ENCODE peak calls at places on chromosomes 12 and 14, in eight cellular contexts. H is tibial nerve, T is transverse colon, F is SK-N-SH, C is HepG2, Z is suprapubic skin, W is ovary, O is upper lobe of left lung. D is an unnamed sample.

GRCh38 chr14:92470215-92470614 is 43.4 kb upstream of the RIN3 start:
- DNase-seq in H (no peak), T (no peak), F (no peak), C (no peak), Z (no peak), W (no peak), O (no peak), D (no peak)

GRCh38 chr12:55743131-55743921 is 404 bp downstream of the GDF11 start:
- DNase-seq in H (no peak), T (peak; percentile 65), F (peak; percentile 91), C (no peak), Z (peak; percentile 80), W (peak; percentile 82), O (peak; percentile 66), D (peak; percentile 60)

GRCh38 chr12:96901175-96901574 is 5.9 kb upstream of the NEDD1 start:
- DNase-seq in H (no peak), T (no peak), F (no peak), C (no peak), Z (no peak), W (no peak), O (no peak), D (no peak)

GRCh38 chr12:8065991-8066594 is at the start of gene C3AR1:
- DNase-seq in H (peak; percentile 44), T (peak; percentile 44), F (no peak), C (no peak), Z (no peak), W (no peak), O (no peak), D (no peak)

GRCh38 chr14:68535404-68536024 is 257.4 kb downstream of the ZFP36L1 start:
- DNase-seq in H (no peak), T (no peak), F (no peak), C (no peak), Z (no peak), W (no peak), O (no peak), D (no peak)

GRCh38 chr12:94851396-94852025 is 152.0 kb downstream of the NDUFA12 start:
- DNase-seq in H (no peak), T (no peak), F (no peak), C (no peak), Z (no peak), W (no peak), O (no peak), D (no peak)

GRCh38 chr14:60250318-60251035 is 1.5 kb downstream of the PPM1A start:
- DNase-seq in H (no peak), T (peak; percentile 26), F (peak; percentile 36), C (peak; percentile 49), Z (no peak), W (no peak), O (peak; percentile 36), D (no peak)

GRCh38 chr12:12315838-12316237 is 34.2 kb downstream of the MANSC1 start:
- DNase-seq in H (no peak), T (no peak), F (no peak), C (no peak), Z (no peak), W (no peak), O (no peak), D (peak; percentile 44)

GRCh38 chr12:402127-402456 is 648 bp downstream of the CCDC77 start:
- DNase-seq in H (no peak), T (no peak), F (peak; percentile 32), C (peak; percentile 42), Z (no peak), W (no peak), O (no peak), D (no peak)

GRCh38 chr12:126389215-126389841 is 1324.1 kb downstream of the AACS start:
- DNase-seq in H (no peak), T (peak; percentile 8), F (no peak), C (no peak), Z (no peak), W (no peak), O (no peak), D (no peak)

GRCh38 chr14:50823763-50824636 is 7.0 kb downstream of the NIN start:
- DNase-seq in H (no peak), T (no peak), F (no peak), C (no peak), Z (no peak), W (no peak), O (no peak), D (peak; percentile 64)

GRCh38 chr12:1875608-1876007 is 42.8 kb downstream of the CACNA2D4 start:
- DNase-seq in H (no peak), T (no peak), F (no peak), C (no peak), Z (no peak), W (no peak), O (no peak), D (no peak)

GRCh38 chr14:66401447-66402095 is 84.6 kb upstream of the CCDC196 start:
- DNase-seq in H (no peak), T (no peak), F (peak; percentile 8), C (peak; percentile 3), Z (no peak), W (no peak), O (no peak), D (no peak)

GRCh38 chr14:104827173-104828055 is 26.5 kb downstream of the ZBTB42 start:
- DNase-seq in H (no peak), T (peak; percentile 62), F (peak; percentile 85), C (peak; percentile 76), Z (no peak), W (no peak), O (peak; percentile 55), D (peak; percentile 43)

GRCh38 chr14:21990116-21990515 is 316.5 kb upstream of the OR4E1 start:
- DNase-seq in H (no peak), T (no peak), F (peak; percentile 2), C (no peak), Z (no peak), W (no peak), O (no peak), D (no peak)

GRCh38 chr14:67269338-67270060 is 28.3 kb downstream of the PALS1 start:
- DNase-seq in H (no peak), T (no peak), F (peak; percentile 4), C (no peak), Z (no peak), W (no peak), O (no peak), D (no peak)

GRCh38 chr14:58849609-58850008 is 211.8 kb downstream of the DACT1 start:
- DNase-seq in H (no peak), T (no peak), F (no peak), C (no peak), Z (no peak), W (no peak), O (no peak), D (no peak)

GRCh38 chr12:95412826-95413311 is 61.1 kb upstream of the METAP2 start:
- DNase-seq in H (no peak), T (no peak), F (no peak), C (no peak), Z (no peak), W (no peak), O (no peak), D (no peak)

GRCh38 chr12:5797661-5798060 is 147.4 kb downstream of the ANO2 start:
- DNase-seq in H (no peak), T (no peak), F (no peak), C (no peak), Z (no peak), W (no peak), O (no peak), D (no peak)

GRCh38 chr14:56794088-56794556 is 16.2 kb downstream of the OTX2 start:
- DNase-seq in H (no peak), T (no peak), F (no peak), C (no peak), Z (no peak), W (no peak), O (no peak), D (no peak)
- H3K27me3 ChIP-seq in H (peaks cover 74% of the 10 kb centered on the region), T (peaks cover 87% of the 10 kb centered on the region), F (peaks cover 51% of the 10 kb centered on the region), C (peaks cover 37% of the 10 kb centered on the region), Z (peaks cover 76% of the 10 kb centered on the region), W (no peaks in the 10 kb centered on the region), O (peaks cover 48% of the 10 kb centered on the region), D (peaks cover 90% of the 10 kb centered on the region)

GRCh38 chr12:117236456-117237001 is 46.3 kb upstream of the FBXO21 start:
- DNase-seq in H (peak; percentile 87), T (peak; percentile 78), F (peak; percentile 70), C (peak; percentile 39), Z (peak; percentile 79), W (peak; percentile 34), O (peak; percentile 67), D (peak; percentile 85)

GRCh38 chr12:117243488-117243887 is 53.2 kb upstream of the FBXO21 start:
- DNase-seq in H (no peak), T (no peak), F (no peak), C (no peak), Z (no peak), W (no peak), O (no peak), D (no peak)

GRCh38 chr12:117240356-117240755 is 50.1 kb upstream of the FBXO21 start:
- DNase-seq in H (no peak), T (no peak), F (no peak), C (no peak), Z (no peak), W (no peak), O (no peak), D (no peak)

DNA sequence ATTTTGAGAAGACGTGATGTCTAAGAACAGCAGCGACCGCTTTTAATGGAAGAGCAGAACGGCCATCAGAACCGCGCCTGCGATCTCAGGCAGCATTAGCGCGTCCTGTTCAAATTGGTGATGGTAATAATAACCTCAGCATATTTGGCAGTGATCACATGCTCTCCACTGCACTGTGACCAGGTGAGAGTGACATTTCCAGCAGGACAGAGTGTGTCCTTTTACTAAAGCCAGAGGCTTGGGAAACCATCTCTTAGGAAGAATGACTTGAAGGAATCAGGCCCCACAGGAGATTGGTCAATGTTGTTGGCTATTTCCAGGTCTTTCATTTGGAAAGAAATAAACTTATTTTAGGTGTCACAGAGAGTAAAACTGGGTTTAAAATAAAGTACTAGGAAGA is 51.4 kb upstream of the FBXO21 start:
- DNase-seq in H (no peak), T (no peak), F (no peak), C (no peak), Z (no peak), W (no peak), O (no peak), D (no peak)
- TF ChIP-seq EP300 in H (no peak), T (no peak), F (no peak), C (no peak), Z (no peak), W (no peak), O (no peak), D (no peak)

DNA sequence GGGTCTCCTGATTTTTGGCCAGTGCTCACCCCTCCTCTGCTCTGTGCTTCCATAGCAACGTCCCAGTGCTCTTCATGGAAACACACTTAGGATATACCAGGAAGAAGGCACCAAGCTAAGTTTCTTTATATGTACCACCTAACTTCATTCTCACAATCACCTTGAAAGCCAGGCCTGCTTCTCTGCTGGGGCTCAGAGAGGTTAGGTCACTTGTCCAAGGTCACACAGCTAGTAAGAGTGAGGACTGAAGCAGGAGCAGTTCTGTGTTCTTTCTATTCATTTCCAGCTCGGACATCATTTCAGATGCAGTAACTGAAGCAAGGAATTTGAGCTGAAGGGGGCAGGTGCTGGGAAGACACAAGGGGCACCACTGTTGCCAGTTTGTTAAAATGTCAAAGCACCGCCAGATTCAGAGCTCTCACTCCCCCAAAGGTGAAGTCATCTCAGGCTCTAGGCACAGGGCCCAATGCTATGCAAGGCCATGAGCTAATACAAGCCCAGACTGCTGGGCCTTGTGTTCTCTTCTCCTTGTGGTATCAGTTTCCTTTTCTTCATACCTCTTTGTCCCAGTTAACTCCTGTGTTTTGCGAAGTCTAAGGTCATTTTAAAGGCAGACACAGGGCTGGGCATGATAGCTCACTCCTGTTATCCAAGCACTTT is 19.7 kb upstream of the YY1 start:
- DNase-seq in H (no peak), T (no peak), F (no peak), C (no peak), Z (no peak), W (no peak), O (no peak), D (no peak)
- H3K4me3 ChIP-seq in H (no peak overlapping the region), T (no peak overlapping the region), F (no peak overlapping the region), C (no peak overlapping the region), Z (no peak overlapping the region), W (no peak overlapping the region), O (no peak overlapping the region), D (no peak overlapping the region)

GRCh38 chr14:97385727-97386126 is 588.5 kb downstream of the VRK1 start:
- DNase-seq in H (no peak), T (no peak), F (no peak), C (no peak), Z (no peak), W (no peak), O (no peak), D (no peak)
- H3K27me3 ChIP-seq in H (no peaks in the 10 kb centered on the region), T (no peaks in the 10 kb centered on the region), F (no peaks in the 10 kb centered on the region), C (no peaks in the 10 kb centered on the region), Z (no peaks in the 10 kb centered on the region), W (no peaks in the 10 kb centered on the region), O (no peaks in the 10 kb centered on the region), D (no peaks in the 10 kb centered on the region)

D was measured in stomach.